ENCODE peak calls at places on chromosomes 11 and 22, in seven cellular contexts. X is omental fat pad, I is HL-60, R is cardiac fibroblast, Z is NCI-H1930, W is HT1080, V is AG09309. E is an unnamed sample.

GRCh38 chr22:27381960-27382742 is 419.4 kb downstream of the MN1 start:
- DNase-seq in X (no peak), I (no peak), R (no peak), Z (no peak), W (peak), V (no peak), E (no peak)

GRCh38 chr22:38924197-38924952 is 33.0 kb upstream of the APOBEC3A start:
- DNase-seq in X (no peak), I (no peak), R (peak), Z (peak), W (peak), V (peak), E (peak)

GRCh38 chr11:18457435-18457834 is 1.8 kb downstream of the LDHAL6A start:
- DNase-seq in X (no peak), I (no peak), R (peak), Z (no peak), W (peak), V (no peak), E (peak)

GRCh38 chr11:114059984-114060401 is 482 bp downstream of the ZBTB16 start:
- DNase-seq in X (no peak), I (peak), R (peak), Z (no peak), W (no peak), V (no peak), E (peak)

GRCh38 chr11:104433751-104434150 is 269.8 kb upstream of the PDGFD start:
- DNase-seq in X (no peak), I (no peak), R (peak), Z (no peak), W (no peak), V (no peak), E (no peak)

GRCh38 chr11:111554532-111554931 is 14.0 kb downstream of the LAYN start:
- DNase-seq in X (no peak), I (no peak), R (no peak), Z (no peak), W (peak), V (no peak), E (no peak)

GRCh38 chr11:945986-946385 is 20.3 kb downstream of the AP2A2 start:
- DNase-seq in X (no peak), I (peak), R (peak), Z (no peak), W (no peak), V (no peak), E (peak)

GRCh38 chr11:9688716-9689511 is 25.0 kb downstream of the SWAP70 start:
- DNase-seq in X (no peak), I (no peak), R (peak), Z (no peak), W (peak), V (peak), E (peak)

GRCh38 chr11:88015170-88015569 is 160.1 kb downstream of the RAB38 start:
- DNase-seq in X (no peak), I (no peak), R (no peak), Z (no peak), W (no peak), V (no peak), E (no peak)